ENCODE peak calls at places on chromosomes 1 and 21, in four cellular contexts. Z is stimulated activated CD4-positive, alpha-beta T cell treated with anti-CD3 and anti-CD28 coated beads, Interleukin-12 subunit alpha, Interleukin-12 subunit beta, amount 100 ng/mL, for 48 hours; U is H54; T is GM23248. I is an unnamed sample.

GRCh38 chr21:15560383-15561056 is 169.3 kb upstream of the USP25 start:
- DNase-seq in Z (no peak), U (no peak), T (peak; percentile 20), I (no peak)

GRCh38 chr1:31356427-31356826 is 16.4 kb downstream of the FABP3 start:
- DNase-seq in Z (no peak), U (no peak), T (no peak), I (no peak)

GRCh38 chr1:184116287-184116686 is 64.8 kb downstream of the TSEN15 start:
- DNase-seq in Z (no peak), U (no peak), T (no peak), I (no peak)

GRCh38 chr1:235910357-235911299 is 43.9 kb upstream of the LYST start:
- DNase-seq in Z (peak; percentile 46), U (peak; percentile 51), T (peak; percentile 98), I (peak; percentile 94)

GRCh38 chr1:223775054-223775453 is 62.7 kb downstream of the CAPN2 start:
- DNase-seq in Z (no peak), U (no peak), T (peak; percentile 71), I (no peak)

GRCh38 chr1:226482196-226482595 is 66.4 kb upstream of the STUM start:
- DNase-seq in Z (no peak), U (no peak), T (no peak), I (no peak)

GRCh38 chr1:219913005-219913404 is 15.4 kb downstream of the SLC30A10 start:
- DNase-seq in Z (no peak), U (no peak), T (no peak), I (no peak)

GRCh38 chr1:26378088-26378878 is 5.7 kb upstream of the ZNF683 start:
- DNase-seq in Z (peak; percentile 55), U (peak; percentile 52), T (peak; percentile 93), I (peak; percentile 64)

GRCh38 chr1:27970401-27970800 is 10.6 kb downstream of the XKR8 start:
- DNase-seq in Z (no peak), U (peak; percentile 49), T (peak; percentile 95), I (no peak)

GRCh38 chr1:193417945-193418744 is 231.7 kb upstream of the B3GALT2 start:
- DNase-seq in Z (peak; percentile 13), U (no peak), T (peak; percentile 54), I (no peak)

GRCh38 chr1:11875094-11875493 is 16.3 kb upstream of the NPPB start:
- DNase-seq in Z (no peak), U (no peak), T (no peak), I (no peak)

GRCh38 chr1:32733573-32734321 is 31.2 kb upstream of the SYNC start:
- DNase-seq in Z (no peak), U (no peak), T (no peak), I (no peak)

GRCh38 chr1:7177021-7177420 is 391.8 kb downstream of the CAMTA1 start:
- DNase-seq in Z (no peak), U (no peak), T (no peak), I (no peak)

GRCh38 chr1:54051936-54052469 is 1.0 kb downstream of the TMEM59 start:
- DNase-seq in Z (no peak), U (peak; percentile 19), T (peak; percentile 88), I (no peak)

GRCh38 chr1:9914603-9914937 is 4.5 kb upstream of the CTNNBIP1 start:
- DNase-seq in Z (no peak), U (no peak), T (no peak), I (no peak)

GRCh38 chr21:23968722-23969647 is 1638.3 kb downstream of the MRPL39 start:
- DNase-seq in Z (peak; percentile 91), U (peak; percentile 9), T (peak; percentile 0), I (peak; percentile 4)

GRCh38 chr1:202282017-202282335 is 59.8 kb downstream of the UBE2T start:
- DNase-seq in Z (no peak), U (no peak), T (no peak), I (no peak)

GRCh38 chr1:81664341-81664740 is 136.4 kb upstream of the ADGRL2 start:
- DNase-seq in Z (no peak), U (no peak), T (peak; percentile 82), I (no peak)

GRCh38 chr1:60972841-60973364 is 109.5 kb upstream of the NFIA start:
- DNase-seq in Z (no peak), U (peak; percentile 51), T (peak; percentile 90), I (no peak)

GRCh38 chr1:22665752-22666151 is 12.7 kb downstream of the C1QB start:
- DNase-seq in Z (no peak), U (peak; percentile 35), T (peak; percentile 49), I (peak; percentile 55)

GRCh38 chr1:65527672-65528071 is 107.2 kb downstream of the LEPR start:
- DNase-seq in Z (no peak), U (no peak), T (peak; percentile 79), I (no peak)

GRCh38 chr1:113811353-113811887 is 856 bp downstream of the RSBN1 start:
- DNase-seq in Z (peak; percentile 20), U (no peak), T (peak; percentile 60), I (peak; percentile 18)